ENCODE peak calls at places on chromosomes 5 and 9, in five cellular contexts. One of them, this sample, is unnamed.

GRCh38 chr5:54986269-54986654 is 869 bp upstream of the ESM1 start:
- DNase-seq in ecto neural progenitor cell: no peak
- DNase-seq in T follicular helper cell: no peak
- DNase-seq in tibial nerve: no peak
- DNase-seq in GM03348: no peak
- DNase-seq in this sample: no peak

GRCh38 chr5:109304323-109304722 is 105.5 kb downstream of the PJA2 start:
- DNase-seq in ecto neural progenitor cell: no peak
- DNase-seq in T follicular helper cell: no peak
- DNase-seq in tibial nerve: no peak
- DNase-seq in GM03348: no peak
- DNase-seq in this sample: no peak

GRCh38 chr9:89218040-89218928 is 39.7 kb upstream of the SHC3 start:
- DNase-seq in ecto neural progenitor cell: no peak
- DNase-seq in T follicular helper cell: no peak
- DNase-seq in tibial nerve: no peak
- DNase-seq in GM03348: peak
- DNase-seq in this sample: no peak

GRCh38 chr5:133147411-133147810 is 95.6 kb downstream of the HSPA4 start:
- DNase-seq in ecto neural progenitor cell: no peak
- DNase-seq in T follicular helper cell: no peak
- DNase-seq in tibial nerve: peak
- DNase-seq in GM03348: no peak
- DNase-seq in this sample: no peak

GRCh38 chr9:126667190-126668055 is 53.7 kb downstream of the LMX1B start:
- DNase-seq in ecto neural progenitor cell: no peak
- DNase-seq in T follicular helper cell: no peak
- DNase-seq in tibial nerve: no peak
- DNase-seq in GM03348: no peak
- DNase-seq in this sample: no peak

GRCh38 chr5:157259699-157260098 is 6.2 kb upstream of the CYFIP2 start:
- DNase-seq in ecto neural progenitor cell: no peak
- DNase-seq in T follicular helper cell: no peak
- DNase-seq in tibial nerve: no peak
- DNase-seq in GM03348: no peak
- DNase-seq in this sample: no peak

GRCh38 chr5:417765-418559 is 25.0 kb upstream of the EXOC3 start:
- DNase-seq in ecto neural progenitor cell: no peak
- DNase-seq in T follicular helper cell: no peak
- DNase-seq in tibial nerve: no peak
- DNase-seq in GM03348: no peak
- DNase-seq in this sample: no peak

GRCh38 chr5:174617285-174617684 is 107.1 kb upstream of the MSX2 start:
- DNase-seq in ecto neural progenitor cell: no peak
- DNase-seq in T follicular helper cell: no peak
- DNase-seq in tibial nerve: no peak
- DNase-seq in GM03348: no peak
- DNase-seq in this sample: no peak

GRCh38 chr5:33969572-33970452 is 14.7 kb downstream of the SLC45A2 start:
- DNase-seq in ecto neural progenitor cell: peak
- DNase-seq in T follicular helper cell: no peak
- DNase-seq in tibial nerve: no peak
- DNase-seq in GM03348: peak
- DNase-seq in this sample: no peak

GRCh38 chr5:58322453-58322852 is 137.4 kb downstream of the PLK2 start:
- DNase-seq in ecto neural progenitor cell: no peak
- DNase-seq in T follicular helper cell: no peak
- DNase-seq in tibial nerve: no peak
- DNase-seq in GM03348: peak
- DNase-seq in this sample: no peak

This sample was measured in GOT3.